ENCODE peak calls at places on chromosomes 2 and 18, in six cellular contexts. One of them, this sample, is unnamed.

GRCh38 chr18:67261931-67262552 is 254.5 kb downstream of the DSEL start:
- DNase-seq in mesendoderm: no peak
- DNase-seq in astrocyte: no peak
- DNase-seq in neuronal stem cell: no peak
- DNase-seq in fibroblast of lung: peak; percentile 24
- DNase-seq in DND-41: no peak
- DNase-seq in this sample: no peak

GRCh38 chr2:192957425-192957824 is 762.7 kb upstream of the TMEFF2 start:
- DNase-seq in mesendoderm: no peak
- DNase-seq in astrocyte: no peak
- DNase-seq in neuronal stem cell: no peak
- DNase-seq in fibroblast of lung: no peak
- DNase-seq in DND-41: no peak
- DNase-seq in this sample: no peak

GRCh38 chr2:138421315-138421970 is 80.1 kb upstream of the SPOPL start:
- DNase-seq in mesendoderm: peak; percentile 78
- DNase-seq in astrocyte: peak; percentile 44
- DNase-seq in neuronal stem cell: no peak
- DNase-seq in fibroblast of lung: peak; percentile 17
- DNase-seq in DND-41: no peak
- DNase-seq in this sample: peak; percentile 53

GRCh38 chr2:101883860-101884259 is 107.9 kb upstream of the IL1R2 start:
- DNase-seq in mesendoderm: peak; percentile 45
- DNase-seq in astrocyte: peak; percentile 39
- DNase-seq in neuronal stem cell: peak; percentile 6
- DNase-seq in fibroblast of lung: peak; percentile 79
- DNase-seq in DND-41: no peak
- DNase-seq in this sample: peak; percentile 78

GRCh38 chr2:1685957-1686783 is 58.1 kb downstream of the PXDN start:
- DNase-seq in mesendoderm: peak; percentile 87
- DNase-seq in astrocyte: peak; percentile 68
- DNase-seq in neuronal stem cell: no peak
- DNase-seq in fibroblast of lung: no peak
- DNase-seq in DND-41: no peak
- DNase-seq in this sample: no peak

GRCh38 chr2:10196275-10196892 is 73.8 kb downstream of the RRM2 start:
- DNase-seq in mesendoderm: no peak
- DNase-seq in astrocyte: peak; percentile 31
- DNase-seq in neuronal stem cell: no peak
- DNase-seq in fibroblast of lung: peak; percentile 44
- DNase-seq in DND-41: no peak
- DNase-seq in this sample: no peak

GRCh38 chr2:42878581-42878980 is 86.2 kb upstream of the HAAO start:
- DNase-seq in mesendoderm: no peak
- DNase-seq in astrocyte: peak; percentile 55
- DNase-seq in neuronal stem cell: no peak
- DNase-seq in fibroblast of lung: no peak
- DNase-seq in DND-41: no peak
- DNase-seq in this sample: peak; percentile 80

GRCh38 chr2:112824701-112825099 is 11.9 kb downstream of the IL1B start:
- DNase-seq in mesendoderm: no peak
- DNase-seq in astrocyte: no peak
- DNase-seq in neuronal stem cell: no peak
- DNase-seq in fibroblast of lung: no peak
- DNase-seq in DND-41: no peak
- DNase-seq in this sample: peak; percentile 47

GRCh38 chr2:85959191-85959590 is 70.4 kb upstream of the ST3GAL5 start:
- DNase-seq in mesendoderm: no peak
- DNase-seq in astrocyte: no peak
- DNase-seq in neuronal stem cell: no peak
- DNase-seq in fibroblast of lung: no peak
- DNase-seq in DND-41: no peak
- DNase-seq in this sample: no peak

GRCh38 chr2:159744363-159744762 is 32.1 kb downstream of the MARCHF7 start:
- DNase-seq in mesendoderm: no peak
- DNase-seq in astrocyte: peak; percentile 62
- DNase-seq in neuronal stem cell: no peak
- DNase-seq in fibroblast of lung: no peak
- DNase-seq in DND-41: no peak
- DNase-seq in this sample: no peak

GRCh38 chr2:201204655-201205515 is 21.9 kb downstream of the CASP10 start:
- DNase-seq in mesendoderm: no peak
- DNase-seq in astrocyte: no peak
- DNase-seq in neuronal stem cell: no peak
- DNase-seq in fibroblast of lung: no peak
- DNase-seq in DND-41: no peak
- DNase-seq in this sample: no peak

GRCh38 chr2:180625006-180625844 is 355.2 kb upstream of the UBE2E3 start:
- DNase-seq in mesendoderm: no peak
- DNase-seq in astrocyte: peak; percentile 82
- DNase-seq in neuronal stem cell: no peak
- DNase-seq in fibroblast of lung: peak; percentile 94
- DNase-seq in DND-41: no peak
- DNase-seq in this sample: peak; percentile 93

GRCh38 chr2:66683599-66683998 is 248.7 kb downstream of the MEIS1 start:
- DNase-seq in mesendoderm: no peak
- DNase-seq in astrocyte: no peak
- DNase-seq in neuronal stem cell: no peak
- DNase-seq in fibroblast of lung: no peak
- DNase-seq in DND-41: no peak
- DNase-seq in this sample: no peak

GRCh38 chr2:117976581-117976980 is 37.3 kb downstream of the CCDC93 start:
- DNase-seq in mesendoderm: no peak
- DNase-seq in astrocyte: no peak
- DNase-seq in neuronal stem cell: no peak
- DNase-seq in fibroblast of lung: no peak
- DNase-seq in DND-41: no peak
- DNase-seq in this sample: no peak

GRCh38 chr18:79640064-79640672 is 39.4 kb upstream of the CTDP1 start:
- DNase-seq in mesendoderm: no peak
- DNase-seq in astrocyte: no peak
- DNase-seq in neuronal stem cell: no peak
- DNase-seq in fibroblast of lung: no peak
- DNase-seq in DND-41: no peak
- DNase-seq in this sample: no peak

GRCh38 chr2:140975237-140975636 is 1155.6 kb downstream of the LRP1B start:
- DNase-seq in mesendoderm: no peak
- DNase-seq in astrocyte: no peak
- DNase-seq in neuronal stem cell: no peak
- DNase-seq in fibroblast of lung: peak; percentile 17
- DNase-seq in DND-41: no peak
- DNase-seq in this sample: peak; percentile 59

DNA sequence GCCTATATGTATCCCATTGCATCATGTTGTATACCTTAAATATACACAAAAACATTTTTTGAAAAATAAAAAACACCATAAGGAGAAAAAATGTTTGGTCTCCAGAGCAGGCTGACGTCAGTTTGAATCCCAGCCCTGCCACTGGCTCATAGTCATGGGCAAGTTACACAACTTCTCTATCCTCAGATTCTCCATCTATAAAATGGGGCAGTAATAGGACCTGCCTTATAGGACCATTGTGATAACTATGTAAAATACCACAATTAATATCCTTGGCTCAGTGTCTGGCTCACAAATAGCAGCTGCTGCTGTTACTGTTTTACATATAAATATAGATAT is 135.6 kb downstream of the SMAD7 start:
- DNase-seq in mesendoderm: no peak
- DNase-seq in astrocyte: no peak
- DNase-seq in neuronal stem cell: no peak
- DNase-seq in fibroblast of lung: no peak
- DNase-seq in DND-41: no peak
- DNase-seq in this sample: no peak
- H3K27ac ChIP-seq in mesendoderm: no peak overlapping the region
- H3K27ac ChIP-seq in astrocyte: peak overlapping the region; percentile 0
- H3K27ac ChIP-seq in neuronal stem cell: no peak overlapping the region
- H3K27ac ChIP-seq in fibroblast of lung: no peak overlapping the region
- H3K27ac ChIP-seq in DND-41: no peak overlapping the region
- H3K27ac ChIP-seq in this sample: no peak overlapping the region

DNA sequence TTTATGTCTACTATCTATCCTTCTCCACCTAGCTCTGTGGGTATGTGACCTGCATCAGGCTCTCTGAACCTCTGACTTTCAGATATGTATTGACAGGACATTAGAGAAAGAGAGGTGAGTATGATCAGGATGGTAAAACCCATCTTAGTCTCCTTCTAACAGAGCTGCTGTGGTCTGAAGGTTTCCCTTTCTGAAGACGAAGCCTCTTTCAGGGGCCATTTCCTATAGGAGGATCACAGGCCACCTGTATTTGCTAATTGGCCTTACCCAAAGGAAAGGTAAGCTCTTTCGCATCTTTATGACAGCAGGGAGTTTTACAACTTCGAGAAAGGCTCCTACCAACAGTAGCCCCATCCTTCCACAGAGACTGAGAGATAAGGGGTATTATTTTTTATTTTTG is 442.9 kb downstream of the KCNJ3 start:
- DNase-seq in mesendoderm: no peak
- DNase-seq in astrocyte: no peak
- DNase-seq in neuronal stem cell: no peak
- DNase-seq in fibroblast of lung: no peak
- DNase-seq in DND-41: no peak
- DNase-seq in this sample: no peak
- H3K4me2 ChIP-seq in mesendoderm: no peak overlapping the region
- H3K4me2 ChIP-seq in astrocyte: no peak overlapping the region
- H3K4me2 ChIP-seq in neuronal stem cell: no peak overlapping the region
- H3K4me2 ChIP-seq in fibroblast of lung: no peak overlapping the region
- H3K4me2 ChIP-seq in DND-41: no peak overlapping the region
- H3K4me2 ChIP-seq in this sample: no peak overlapping the region

GRCh38 chr2:34001557-34001956 is 402.5 kb upstream of the FAM98A start:
- DNase-seq in mesendoderm: no peak
- DNase-seq in astrocyte: no peak
- DNase-seq in neuronal stem cell: no peak
- DNase-seq in fibroblast of lung: no peak
- DNase-seq in DND-41: no peak
- DNase-seq in this sample: no peak

GRCh38 chr2:34003795-34004194 is 404.7 kb upstream of the FAM98A start:
- DNase-seq in mesendoderm: no peak
- DNase-seq in astrocyte: no peak
- DNase-seq in neuronal stem cell: no peak
- DNase-seq in fibroblast of lung: no peak
- DNase-seq in DND-41: no peak
- DNase-seq in this sample: no peak

DNA sequence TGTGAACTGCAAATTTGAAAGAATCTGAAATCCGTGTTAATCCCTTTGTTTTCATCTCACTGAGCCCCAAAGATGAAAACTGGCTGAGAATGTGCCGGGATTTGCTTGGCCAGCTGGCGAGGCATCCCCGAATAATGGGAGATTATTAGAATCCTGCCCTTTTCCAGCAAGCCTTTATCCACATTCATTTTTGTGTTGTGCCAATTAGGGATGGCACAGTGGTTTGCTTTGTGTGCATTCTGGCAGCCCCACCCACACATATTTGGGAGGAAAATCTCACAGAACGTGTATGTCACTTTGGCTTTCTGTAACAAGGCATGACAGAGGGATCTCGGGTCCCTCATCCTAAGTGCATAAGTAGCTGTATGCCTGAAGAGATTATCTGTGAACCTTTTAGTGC is 405.8 kb upstream of the FAM98A start:
- DNase-seq in mesendoderm: no peak
- DNase-seq in astrocyte: no peak
- DNase-seq in neuronal stem cell: no peak
- DNase-seq in fibroblast of lung: no peak
- DNase-seq in DND-41: no peak
- DNase-seq in this sample: no peak
- H3K4me1 ChIP-seq in mesendoderm: no peaks in the 10 kb centered on the region
- H3K4me1 ChIP-seq in astrocyte: no peaks in the 10 kb centered on the region
- H3K4me1 ChIP-seq in neuronal stem cell: no peaks in the 10 kb centered on the region
- H3K4me1 ChIP-seq in fibroblast of lung: no peaks in the 10 kb centered on the region
- H3K4me1 ChIP-seq in DND-41: no peaks in the 10 kb centered on the region
- H3K4me1 ChIP-seq in this sample: no peaks in the 10 kb centered on the region

DNA sequence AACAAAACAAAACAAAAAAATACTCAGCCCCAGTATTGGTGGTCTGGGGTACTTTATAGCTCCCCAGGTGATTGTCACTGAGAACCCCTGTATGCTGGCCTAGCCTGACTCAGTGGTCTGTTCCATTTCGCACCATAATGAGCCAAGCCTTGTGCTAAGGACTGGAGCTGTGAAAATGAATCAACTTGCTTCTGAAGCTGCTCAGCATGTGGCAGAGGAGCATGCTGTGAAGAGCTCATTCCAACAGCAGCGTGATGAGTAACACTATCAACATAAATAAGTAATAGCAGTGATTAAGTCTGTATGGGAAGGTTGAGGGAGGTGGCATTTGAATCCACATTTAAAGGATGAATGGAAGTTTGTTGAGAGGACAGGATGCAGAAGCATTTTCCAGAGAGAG is 67.2 kb upstream of the ATL2 start:
- DNase-seq in mesendoderm: peak; percentile 98
- DNase-seq in astrocyte: peak; percentile 73
- DNase-seq in neuronal stem cell: no peak
- DNase-seq in fibroblast of lung: no peak
- DNase-seq in DND-41: no peak
- DNase-seq in this sample: peak; percentile 50
- H3K27ac ChIP-seq in mesendoderm: no peak overlapping the region
- H3K27ac ChIP-seq in astrocyte: no peak overlapping the region
- H3K27ac ChIP-seq in neuronal stem cell: no peak overlapping the region
- H3K27ac ChIP-seq in fibroblast of lung: no peak overlapping the region
- H3K27ac ChIP-seq in DND-41: no peak overlapping the region
- H3K27ac ChIP-seq in this sample: no peak overlapping the region

This sample was measured in GM23248.